ENCODE peak calls at places on chromosomes 13 and 19, in four cellular contexts. Q is left lung; P is heart right ventricle; L is CD8-positive, alpha-beta T cell. R is an unnamed sample.

GRCh38 chr13:113814435-113814821 is 49.4 kb downstream of the GAS6 start:
- DNase-seq in P (no peak), L (no peak), Q (no peak), R (peak; percentile 46)

GRCh38 chr19:55781112-55781511 is 12.2 kb downstream of the RFPL4AL1 start:
- DNase-seq in P (no peak), Q (no peak), L (no peak), R (no peak)

GRCh38 chr13:76379341-76380105 is 506.7 kb downstream of the KCTD12 start:
- DNase-seq in Q (no peak), L (no peak), P (no peak), R (peak; percentile 8)

GRCh38 chr19:35114656-35115537 is 726 bp upstream of the FXYD3 start:
- DNase-seq in P (peak; percentile 79), L (peak; percentile 56), Q (peak; percentile 56), R (peak; percentile 57)

GRCh38 chr13:111326621-111326965 is 6.2 kb downstream of the TEX29 start:
- DNase-seq in L (no peak), P (no peak), Q (no peak), R (no peak)

GRCh38 chr19:16519230-16519687 is 23.0 kb downstream of the CHERP start:
- DNase-seq in Q (no peak), L (no peak), P (no peak), R (no peak)

GRCh38 chr19:738509-739128 is 12.3 kb upstream of the MISP start:
- DNase-seq in P (no peak), Q (no peak), L (no peak), R (no peak)

GRCh38 chr19:45468159-45468651 is 409 bp downstream of the FOSB start:
- DNase-seq in L (peak; percentile 33), Q (peak; percentile 53), P (no peak), R (no peak)

GRCh38 chr19:1250374-1251232 is 2.2 kb downstream of the MIDN start:
- DNase-seq in P (no peak), L (peak; percentile 60), Q (peak; percentile 60), R (peak; percentile 82)

GRCh38 chr13:26589754-26590153 is 32.3 kb downstream of the WASF3 start:
- DNase-seq in Q (no peak), P (no peak), L (no peak), R (peak; percentile 48)

GRCh38 chr13:42832341-42833153 is 51.2 kb downstream of the FAM216B start:
- DNase-seq in Q (peak; percentile 68), P (no peak), L (no peak), R (peak; percentile 89)

GRCh38 chr19:47471733-47472457 is at the start of gene SLC8A2:
- DNase-seq in L (peak; percentile 13), Q (peak; percentile 50), P (peak; percentile 64), R (peak; percentile 79)

GRCh38 chr13:30690282-30691188 is 44.8 kb upstream of the ALOX5AP start:
- DNase-seq in L (no peak), Q (peak; percentile 80), P (peak; percentile 59), R (peak; percentile 97)

GRCh38 chr13:35766663-35767062 is 290.2 kb upstream of the MAB21L1 start:
- DNase-seq in L (no peak), Q (no peak), P (no peak), R (no peak)

GRCh38 chr19:31378404-31378803 is 29.2 kb upstream of the TSHZ3 start:
- DNase-seq in L (no peak), Q (no peak), P (no peak), R (peak; percentile 95)

GRCh38 chr19:55479045-55479444 is 2.6 kb downstream of the ZNF628 start:
- DNase-seq in Q (no peak), L (no peak), P (no peak), R (no peak)

GRCh38 chr13:50339291-50339690 is 324.0 kb downstream of the KCNRG start:
- DNase-seq in L (no peak), P (no peak), Q (no peak), R (no peak)

GRCh38 chr13:69903081-69903480 is 204.5 kb upstream of the ATXN8OS start:
- DNase-seq in P (no peak), Q (no peak), L (no peak), R (no peak)

GRCh38 chr13:32537580-32538233 is 888 bp downstream of the N4BP2L2 start:
- DNase-seq in L (peak; percentile 14), Q (peak; percentile 50), P (peak; percentile 37), R (peak; percentile 19)

GRCh38 chr19:39792999-39793546 is 14.4 kb downstream of the LEUTX start:
- DNase-seq in L (peak; percentile 58), P (peak; percentile 73), Q (peak; percentile 72), R (peak; percentile 81)

GRCh38 chr19:35561436-35561835 is 2.0 kb downstream of the ATP4A start:
- DNase-seq in L (no peak), Q (no peak), P (no peak), R (no peak)

GRCh38 chr13:28136916-28137315 is 1.4 kb upstream of the PAN3 start:
- DNase-seq in L (no peak), Q (no peak), P (no peak), R (no peak)

GRCh38 chr19:21604351-21604926 is 99.0 kb downstream of the ZNF429 start:
- DNase-seq in L (no peak), Q (no peak), P (no peak), R (no peak)

GRCh38 chr13:29483211-29483610 is 112.3 kb downstream of the SLC7A1 start:
- DNase-seq in L (no peak), Q (no peak), P (peak; percentile 63), R (no peak)

GRCh38 chr19:34066007-34066656 is 106.2 kb upstream of the LSM14A start:
- DNase-seq in P (no peak), Q (no peak), L (no peak), R (no peak)

GRCh38 chr13:42043676-42044075 is 4.8 kb upstream of the DGKH start:
- DNase-seq in P (no peak), Q (no peak), L (no peak), R (no peak)

DNA sequence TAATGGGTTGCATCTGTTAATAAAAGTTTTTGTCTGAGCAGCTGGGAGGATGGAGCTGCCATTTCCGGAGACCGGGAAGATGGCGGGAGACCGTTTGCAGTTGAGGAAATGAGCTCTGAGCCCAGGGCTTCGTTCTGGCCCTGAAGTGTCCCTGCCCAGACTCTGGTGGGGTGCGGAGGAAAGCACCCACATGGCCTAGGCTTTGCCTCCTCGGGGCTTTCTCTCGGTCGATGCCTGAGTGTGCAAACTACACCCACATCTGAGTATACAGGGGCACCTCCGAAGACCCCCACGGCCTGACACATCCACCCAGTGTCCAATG is 15.6 kb upstream of the NANOS3 start:
- DNase-seq in L (no peak), Q (no peak), P (no peak), R (no peak)
- H3K4me3 ChIP-seq in L (peak overlapping the region; percentile 74), Q (peak overlapping the region; percentile 46), P (peak overlapping the region; percentile 59), R (no peak overlapping the region)

GRCh38 chr13:102399791-102400618 is 1.8 kb downstream of the FGF14 start:
- DNase-seq in Q (no peak), L (no peak), P (peak; percentile 23), R (no peak)

GRCh38 chr13:102400619-102401125 is 1.2 kb downstream of the FGF14 start:
- DNase-seq in P (peak; percentile 27), Q (no peak), L (no peak), R (no peak)

GRCh38 chr13:102401305-102401704 is 543 bp downstream of the FGF14 start:
- DNase-seq in Q (no peak), L (no peak), P (no peak), R (no peak)

GRCh38 chr13:102401755-102402154 is at the start of gene FGF14:
- DNase-seq in L (no peak), Q (no peak), P (no peak), R (no peak)

DNA sequence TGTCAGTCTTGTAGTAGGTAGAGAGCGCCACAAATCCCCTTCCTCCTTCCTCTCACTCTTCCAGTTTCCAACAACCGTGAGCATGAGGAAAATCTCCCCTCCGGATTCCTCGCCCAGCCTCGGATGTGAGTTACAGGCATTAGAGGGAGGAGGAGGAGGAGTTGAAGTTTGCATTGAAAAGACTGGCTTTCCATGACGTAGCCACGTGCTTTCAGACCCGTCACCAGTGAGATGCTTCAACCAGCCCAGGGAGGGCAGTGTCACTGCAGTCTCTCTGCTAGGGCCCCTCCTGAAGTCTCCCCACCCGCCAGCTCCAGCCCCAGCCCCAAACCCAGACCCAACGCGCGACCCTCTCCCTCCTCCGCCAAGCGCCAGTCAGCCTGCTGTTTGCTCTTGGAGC is 444 bp upstream of the FGF14 start:
- DNase-seq in Q (no peak), P (peak; percentile 11), L (no peak), R (peak; percentile 10)
- H3K4me3 ChIP-seq in Q (peak overlapping the region; percentile 38), P (peak overlapping the region; percentile 58), L (no peak overlapping the region), R (no peak overlapping the region)

GRCh38 chr13:40205771-40206240 is 460.6 kb downstream of the FOXO1 start:
- DNase-seq in Q (no peak), P (no peak), L (no peak), R (no peak)

GRCh38 chr13:40207110-40207478 is 459.3 kb downstream of the FOXO1 start:
- DNase-seq in L (no peak), Q (no peak), P (no peak), R (no peak)

GRCh38 chr13:40204246-40204645 is 462.2 kb downstream of the FOXO1 start:
- DNase-seq in L (no peak), Q (no peak), P (no peak), R (no peak)

GRCh38 chr13:40208517-40208916 is 457.9 kb downstream of the FOXO1 start:
- DNase-seq in P (no peak), L (no peak), Q (no peak), R (no peak)

DNA sequence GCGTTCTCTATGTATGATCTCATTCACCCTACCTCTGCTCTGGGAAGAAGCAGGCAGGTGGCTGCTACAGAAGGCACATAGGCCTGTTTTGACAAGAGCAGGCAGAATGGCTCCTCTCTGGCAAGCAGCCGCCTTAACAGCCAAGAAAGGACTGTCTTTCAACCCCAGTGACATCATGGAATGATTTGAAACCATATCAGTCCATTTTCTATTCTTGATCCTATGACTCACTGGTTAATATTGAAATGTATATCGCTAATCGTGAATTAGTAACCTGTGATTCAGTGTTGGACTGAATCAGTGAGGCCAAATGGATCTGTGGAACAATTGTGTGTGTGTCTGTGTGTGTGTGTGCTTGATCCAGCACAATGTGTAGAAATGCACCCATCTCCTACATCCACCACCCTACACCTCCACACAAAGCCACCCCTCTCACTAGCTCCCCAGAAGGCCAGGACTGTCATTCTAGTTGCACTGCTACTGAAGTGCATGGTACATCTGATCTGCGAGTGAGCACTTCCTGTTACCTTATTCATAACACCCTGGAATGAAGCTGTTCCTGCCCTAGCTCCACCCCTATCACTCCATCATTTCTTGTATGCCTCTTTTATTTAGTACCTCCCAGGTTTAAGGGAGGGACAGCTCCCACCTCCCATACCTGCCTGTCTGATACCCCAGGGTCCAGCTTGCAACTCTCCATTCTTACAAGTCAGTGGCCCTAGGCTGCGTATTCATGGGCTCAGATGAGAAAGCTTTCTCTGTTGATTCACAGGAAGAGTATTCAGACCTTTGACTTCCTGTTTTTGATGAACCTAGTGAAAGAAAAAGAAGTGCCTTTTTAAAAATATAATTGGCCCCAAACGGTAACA is 460.0 kb downstream of the FOXO1 start:
- DNase-seq in L (peak; percentile 43), Q (no peak), P (no peak), R (peak; percentile 68)
- H3K4me3 ChIP-seq in L (no peak overlapping the region), Q (no peak overlapping the region), P (no peak overlapping the region), R (no peak overlapping the region)

GRCh38 chr19:42919757-42920079 is 2.0 kb upstream of the PSG6 start:
- DNase-seq in Q (no peak), L (no peak), P (no peak), R (no peak)
- H3K4me3 ChIP-seq in Q (no peak overlapping the region), L (no peak overlapping the region), P (no peak overlapping the region), R (no peak overlapping the region)